ENCODE peak calls at places on chromosome 6, in seven cellular contexts. L is gastrocnemius medialis, I is HepG2, M is A549, K is HCT116, U is heart left ventricle, B is body of pancreas. X is an unnamed sample.

GRCh38 chr6:128491643-128492206 is 28.7 kb downstream of the PTPRK start:
- ATAC-seq in L (peak; percentile 67), I (no peak), M (no peak), K (peak; percentile 49), U (peak; percentile 87), B (peak; percentile 72), X (peak; percentile 69)

GRCh38 chr6:14454467-14454763 is 336.8 kb downstream of the CD83 start:
- ATAC-seq in L (no peak), I (no peak), M (no peak), K (no peak), U (no peak), B (no peak), X (no peak)

GRCh38 chr6:29656157-29656556 is 735 bp upstream of the MOG start:
- ATAC-seq in L (no peak), I (no peak), M (no peak), K (no peak), U (peak; percentile 93), B (no peak), X (peak; percentile 42)

GRCh38 chr6:528989-529388 is 127.9 kb downstream of the HUS1B start:
- ATAC-seq in L (no peak), I (no peak), M (no peak), K (no peak), U (peak; percentile 32), B (no peak), X (no peak)

GRCh38 chr6:37966801-37967200 is 147.3 kb downstream of the ZFAND3 start:
- ATAC-seq in L (no peak), I (no peak), M (no peak), K (no peak), U (no peak), B (no peak), X (no peak)

GRCh38 chr6:44004625-44005506 is 122.4 kb downstream of the MRPL14 start:
- ATAC-seq in L (peak; percentile 62), I (peak; percentile 4), M (peak; percentile 21), K (no peak), U (peak; percentile 81), B (no peak), X (no peak)

GRCh38 chr6:145272246-145272645 is 463.1 kb downstream of the EPM2A start:
- ATAC-seq in L (no peak), I (no peak), M (no peak), K (no peak), U (no peak), B (no peak), X (no peak)

GRCh38 chr6:164085552-164086325 is 671.2 kb downstream of the QKI start:
- ATAC-seq in L (peak; percentile 74), I (peak; percentile 78), M (no peak), K (no peak), U (peak; percentile 94), B (peak; percentile 94), X (peak; percentile 87)

GRCh38 chr6:2492686-2493523 is 247.5 kb upstream of the GMDS start:
- ATAC-seq in L (peak; percentile 85), I (no peak), M (no peak), K (no peak), U (no peak), B (no peak), X (no peak)

GRCh38 chr6:150932976-150933375 is 67.5 kb downstream of the MTHFD1L start:
- ATAC-seq in L (no peak), I (no peak), M (no peak), K (no peak), U (peak; percentile 56), B (no peak), X (no peak)

DNA sequence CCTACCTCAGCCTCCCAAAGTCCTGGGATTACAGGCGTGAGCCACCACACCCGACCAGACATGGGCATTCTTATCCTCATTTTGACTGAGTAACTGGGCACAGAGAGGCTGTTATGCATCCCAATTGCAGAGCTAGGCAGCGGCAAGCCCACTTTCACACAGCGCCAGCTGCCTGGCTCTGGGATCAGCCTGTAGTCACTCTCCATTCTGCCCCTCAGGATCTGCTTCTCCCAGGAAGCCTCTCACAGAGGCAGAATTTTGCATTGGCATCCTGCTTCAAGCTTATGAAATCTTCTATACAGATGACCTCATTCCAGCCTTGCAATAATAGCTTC is 37.0 kb upstream of the IER3 start:
- ATAC-seq in L (no peak), I (peak; percentile 34), M (peak; percentile 49), K (peak; percentile 1), U (peak; percentile 39), B (no peak), X (peak; percentile 74)
- H3K4me3 ChIP-seq in L (peak overlapping the region; percentile 23), I (peak overlapping the region; percentile 49), M (no peak overlapping the region), K (no peak overlapping the region), U (no peak overlapping the region), B (no peak overlapping the region), X (peak overlapping the region; percentile 5)

GRCh38 chr6:124964084-124964763 is 2.0 kb downstream of the RNF217 start:
- ATAC-seq in L (peak; percentile 44), I (peak; percentile 47), M (no peak), K (no peak), U (peak; percentile 23), B (no peak), X (peak; percentile 59)
- TF ChIP-seq POLR2A in L (peak; percentile 37), I (no peak), M (no peak), K (no peak), U (no peak), B (no peak), X (peak; percentile 14)

GRCh38 chr6:45709834-45710233 is 305.8 kb downstream of the CLIC5 start:
- ATAC-seq in L (no peak), I (no peak), M (no peak), K (no peak), U (no peak), B (no peak), X (no peak)

GRCh38 chr6:45707188-45707587 is 308.5 kb downstream of the CLIC5 start:
- ATAC-seq in L (no peak), I (no peak), M (no peak), K (no peak), U (no peak), B (no peak), X (no peak)

GRCh38 chr6:45704056-45704790 is 311.4 kb downstream of the CLIC5 start:
- ATAC-seq in L (no peak), I (no peak), M (no peak), K (no peak), U (no peak), B (no peak), X (no peak)

GRCh38 chr6:45703041-45703739 is 312.5 kb downstream of the CLIC5 start:
- ATAC-seq in L (no peak), I (no peak), M (no peak), K (no peak), U (no peak), B (no peak), X (no peak)

DNA sequence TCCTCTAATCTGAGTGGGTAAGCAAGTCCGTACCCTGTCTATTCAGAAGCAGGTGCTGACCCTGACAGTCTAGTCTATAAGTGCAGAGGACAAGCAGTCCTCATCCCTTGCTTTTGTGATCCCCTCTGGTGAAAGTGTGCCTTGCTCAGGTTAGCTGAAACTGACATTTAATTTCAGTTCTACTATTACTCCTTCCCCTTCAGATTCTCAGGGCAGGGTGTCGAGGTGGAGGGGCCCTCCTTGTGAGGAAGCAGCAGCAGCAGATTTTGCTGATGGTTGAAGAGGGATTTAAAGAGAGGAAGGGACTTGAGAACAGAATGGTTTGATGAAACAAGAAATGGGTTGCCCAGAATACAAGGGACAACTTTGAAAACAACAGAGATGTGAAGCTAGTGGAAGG is 309.3 kb downstream of the CLIC5 start:
- ATAC-seq in L (no peak), I (no peak), M (no peak), K (no peak), U (no peak), B (no peak), X (no peak)
- H3K4me3 ChIP-seq in L (no peak overlapping the region), I (no peak overlapping the region), M (no peak overlapping the region), K (no peak overlapping the region), U (no peak overlapping the region), B (no peak overlapping the region), X (no peak overlapping the region)

GRCh38 chr6:82553863-82554531 is 190.4 kb downstream of the TPBG start:
- ATAC-seq in L (no peak), I (no peak), M (no peak), K (no peak), U (no peak), B (no peak), X (no peak)

GRCh38 chr6:82554706-82555105 is 191.1 kb downstream of the TPBG start:
- ATAC-seq in L (no peak), I (no peak), M (no peak), K (no peak), U (no peak), B (no peak), X (no peak)

GRCh38 chr6:82555801-82556200 is 192.2 kb downstream of the TPBG start:
- ATAC-seq in L (no peak), I (no peak), M (no peak), K (no peak), U (no peak), B (no peak), X (no peak)

DNA sequence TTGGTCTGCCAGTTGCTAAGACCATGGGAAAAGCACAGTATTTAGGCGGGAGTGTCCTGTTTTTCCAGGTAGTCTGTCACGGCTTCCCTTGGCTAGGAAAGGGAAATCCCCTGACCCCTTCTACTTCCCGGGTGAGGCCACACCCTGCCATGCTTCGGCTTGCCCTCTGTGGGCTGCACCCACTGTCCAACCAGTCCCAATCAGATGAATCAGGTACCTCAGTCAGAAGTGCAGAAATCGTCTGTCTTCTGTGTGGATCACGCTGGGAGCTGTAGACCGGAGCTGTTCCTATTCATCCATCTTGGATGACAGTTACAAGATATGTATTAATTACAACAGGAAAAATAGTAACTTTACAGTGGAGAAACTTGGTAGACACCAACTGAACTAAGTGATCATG is 188.2 kb downstream of the TPBG start:
- ATAC-seq in L (no peak), I (no peak), M (no peak), K (no peak), U (no peak), B (no peak), X (no peak)
- TF ChIP-seq POLR2A in L (no peak), I (no peak), M (no peak), K (no peak), U (no peak), B (no peak), X (no peak)

GRCh38 chr6:45923831-45924391 is 91.7 kb downstream of the CLIC5 start:
- ATAC-seq in L (no peak), I (no peak), M (no peak), K (peak; percentile 41), U (no peak), B (no peak), X (no peak)

GRCh38 chr6:45920819-45921511 is 94.7 kb downstream of the CLIC5 start:
- ATAC-seq in L (no peak), I (no peak), M (no peak), K (no peak), U (no peak), B (no peak), X (no peak)

GRCh38 chr6:45924763-45925342 is 90.8 kb downstream of the CLIC5 start:
- ATAC-seq in L (no peak), I (no peak), M (no peak), K (no peak), U (no peak), B (no peak), X (no peak)

GRCh38 chr6:45921703-45922270 is 93.9 kb downstream of the CLIC5 start:
- ATAC-seq in L (peak; percentile 46), I (no peak), M (no peak), K (no peak), U (peak; percentile 72), B (no peak), X (peak; percentile 64)

GRCh38 chr6:45922728-45923351 is 92.8 kb downstream of the CLIC5 start:
- ATAC-seq in L (peak; percentile 62), I (peak; percentile 46), M (peak; percentile 73), K (peak; percentile 93), U (peak; percentile 74), B (peak; percentile 55), X (peak; percentile 61)
- H3K4me3 ChIP-seq in L (no peak overlapping the region), I (no peak overlapping the region), M (no peak overlapping the region), K (no peak overlapping the region), U (no peak overlapping the region), B (no peak overlapping the region), X (no peak overlapping the region)